ENCODE peak calls at places on chromosome 2, in ten cellular contexts. N is foreskin fibroblast; T is activated naive CD8-positive, alpha-beta T cell treated with anti-CD3 and anti-CD28 coated beads for 36 hours; O is HFFc6; M is neural crest cell; R is endothelial cell; P is CD4-positive, CD25-positive, alpha-beta regulatory T cell; A is GM23248; C is naive thymus-derived CD4-positive, alpha-beta T cell; Y is fibroblast of mammary gland. D is an unnamed sample.

GRCh38 chr2:37388074-37388473 is 43.6 kb downstream of the QPCT start:
- DNase-seq in M (no peak), R (no peak), P (no peak), N (peak; percentile 93), O (peak; percentile 86), C (no peak), A (peak; percentile 95), Y (peak; percentile 97), T (no peak), D (no peak)

GRCh38 chr2:187614756-187615155 is 60.5 kb upstream of the TFPI start:
- DNase-seq in R (no peak), T (no peak), Y (peak; percentile 38), O (peak; percentile 20), C (no peak), A (peak; percentile 20), P (no peak), N (peak; percentile 43), M (no peak), D (no peak)

GRCh38 chr2:188787002-188787660 is 187.0 kb upstream of the COL3A1 start:
- DNase-seq in R (no peak), A (peak; percentile 85), T (no peak), N (peak; percentile 77), P (no peak), M (no peak), O (peak; percentile 90), C (no peak), Y (peak; percentile 88), D (no peak)

GRCh38 chr2:29518988-29519925 is 402.1 kb downstream of the ALK start:
- DNase-seq in P (no peak), N (peak; percentile 81), T (no peak), M (no peak), Y (peak; percentile 87), C (no peak), O (peak; percentile 65), A (peak; percentile 82), R (no peak), D (no peak)

GRCh38 chr2:235568431-235568830 is 74.6 kb downstream of the AGAP1 start:
- DNase-seq in T (no peak), O (no peak), A (no peak), N (peak; percentile 38), C (no peak), Y (no peak), P (no peak), M (no peak), R (no peak), D (no peak)

GRCh38 chr2:128622371-128622770 is 303.7 kb upstream of the HS6ST1 start:
- DNase-seq in C (no peak), M (no peak), T (no peak), O (no peak), Y (no peak), N (no peak), R (no peak), P (no peak), A (no peak), D (no peak)

GRCh38 chr2:196836440-196836839 is 27.3 kb upstream of the C2orf66 start:
- DNase-seq in N (peak; percentile 52), C (no peak), M (no peak), A (peak; percentile 55), O (peak; percentile 30), P (no peak), R (no peak), T (no peak), Y (peak; percentile 13), D (no peak)

GRCh38 chr2:152038451-152038958 is 60.3 kb downstream of the CACNB4 start:
- DNase-seq in Y (no peak), C (no peak), A (no peak), O (no peak), M (no peak), P (no peak), T (no peak), R (peak; percentile 18), N (peak; percentile 11), D (no peak)

GRCh38 chr2:119826370-119826961 is 66.7 kb downstream of the PTPN4 start:
- DNase-seq in Y (peak; percentile 44), T (peak; percentile 26), A (peak; percentile 55), C (no peak), P (peak; percentile 11), M (peak; percentile 15), R (peak; percentile 54), N (peak; percentile 59), O (peak; percentile 28), D (no peak)

GRCh38 chr2:18749912-18750526 is 160.7 kb upstream of the NT5C1B start:
- DNase-seq in P (no peak), Y (peak; percentile 70), O (peak; percentile 54), M (peak; percentile 65), A (peak; percentile 73), R (peak; percentile 61), N (peak; percentile 84), C (peak; percentile 22), T (peak; percentile 29), D (peak; percentile 7)

D was measured in thoracic aorta.